ENCODE peak calls at places on chromosomes 1 and 21, in four cellular contexts. Y, E, G and L are unnamed samples.

GRCh38 chr1:66951513-66951912 is 26.7 kb downstream of the MIER1 start:
- DNase-seq in Y (no peak), E (no peak), G (no peak), L (no peak)

GRCh38 chr1:77170687-77171086 is 48.5 kb downstream of the PIGK start:
- DNase-seq in Y (no peak), E (no peak), G (no peak), L (no peak)

GRCh38 chr1:234871710-234872262 is 256.9 kb downstream of the TOMM20 start:
- DNase-seq in Y (no peak), E (no peak), G (no peak), L (no peak)

GRCh38 chr21:15057290-15057689 is 7.5 kb downstream of the NRIP1 start:
- DNase-seq in Y (no peak), E (no peak), G (no peak), L (no peak)

GRCh38 chr1:204307334-204307883 is 52.3 kb downstream of the PLEKHA6 start:
- DNase-seq in Y (no peak), E (no peak), G (no peak), L (no peak)

GRCh38 chr1:156717411-156717810 is 10.9 kb upstream of the METTL25B start:
- DNase-seq in Y (no peak), E (no peak), G (no peak), L (no peak)

GRCh38 chr1:11521605-11522399 is 42.8 kb downstream of the DISP3 start:
- DNase-seq in Y (no peak), E (no peak), G (no peak), L (no peak)

GRCh38 chr1:100306735-100307313 is 40.8 kb downstream of the RTCA start:
- DNase-seq in Y (no peak), E (no peak), G (no peak), L (no peak)

GRCh38 chr1:46224966-46225365 is 21.8 kb downstream of the LURAP1 start:
- DNase-seq in Y (no peak), E (no peak), G (no peak), L (no peak)

GRCh38 chr1:232033285-232033684 is 406.7 kb downstream of the DISC1 start:
- DNase-seq in Y (no peak), E (no peak), G (no peak), L (no peak)

GRCh38 chr1:145979746-145980435 is 15.4 kb downstream of the POLR3GL start:
- DNase-seq in Y (peak; percentile 49), E (no peak), G (peak; percentile 63), L (no peak)

GRCh38 chr1:221832617-221833016 is 90.7 kb upstream of the DUSP10 start:
- DNase-seq in Y (no peak), E (peak; percentile 91), G (no peak), L (no peak)

GRCh38 chr21:20737227-20737626 is 261.0 kb upstream of the NCAM2 start:
- DNase-seq in Y (no peak), E (no peak), G (no peak), L (no peak)

GRCh38 chr21:26120833-26121232 is 49.7 kb downstream of the APP start:
- DNase-seq in Y (no peak), E (peak; percentile 78), G (no peak), L (no peak)

GRCh38 chr1:230067441-230067870 is 418 bp downstream of the GALNT2 start:
- DNase-seq in Y (no peak), E (peak; percentile 58), G (peak; percentile 60), L (no peak)

GRCh38 chr1:125064481-125064880 is 3879.7 kb downstream of the SRGAP2C start:
- DNase-seq in Y (no peak), E (no peak), G (no peak), L (no peak)

GRCh38 chr1:21568006-21568746 is 59.0 kb downstream of the ALPL start:
- DNase-seq in Y (no peak), E (peak; percentile 50), G (peak; percentile 38), L (no peak)

GRCh38 chr1:160522136-160522535 is 919 bp downstream of the SLAMF6 start:
- DNase-seq in Y (no peak), E (no peak), G (no peak), L (no peak)

GRCh38 chr1:32876341-32877210 is 5.9 kb upstream of the FNDC5 start:
- DNase-seq in Y (no peak), E (peak; percentile 55), G (peak; percentile 72), L (peak; percentile 60)

GRCh38 chr1:155208656-155209372 is at the start of gene MTX1:
- DNase-seq in Y (no peak), E (peak; percentile 75), G (peak; percentile 96), L (peak; percentile 37)

GRCh38 chr1:95002657-95003432 is 69.9 kb downstream of the ALG14 start:
- DNase-seq in Y (no peak), E (no peak), G (no peak), L (no peak)

GRCh38 chr1:100051893-100052292 is 80.8 kb downstream of the SASS6 start:
- DNase-seq in Y (no peak), E (peak; percentile 36), G (no peak), L (no peak)

GRCh38 chr1:35876988-35877387 is 6.0 kb upstream of the AGO1 start:
- DNase-seq in Y (no peak), E (peak; percentile 28), G (no peak), L (no peak)

GRCh38 chr1:85019989-85020388 is 23.1 kb upstream of the MCOLN2 start:
- DNase-seq in Y (no peak), E (no peak), G (no peak), L (no peak)

GRCh38 chr1:85015826-85016225 is 18.9 kb upstream of the MCOLN2 start:
- DNase-seq in Y (no peak), E (no peak), G (no peak), L (no peak)
- H3K27ac ChIP-seq in Y (no peak overlapping the region), E (no peak overlapping the region), G (no peak overlapping the region), L (no peak overlapping the region)

GRCh38 chr1:151828931-151829330 is 2.7 kb downstream of the RORC start:
- DNase-seq in Y (no peak), E (peak; percentile 49), G (no peak), L (no peak)
- H3K27ac ChIP-seq in Y (no peak overlapping the region), E (peak overlapping the region; percentile 36), G (no peak overlapping the region), L (no peak overlapping the region)

GRCh38 chr1:207461649-207462048 is 7.5 kb downstream of the CR2 start:
- DNase-seq in Y (no peak), E (no peak), G (no peak), L (no peak)

GRCh38 chr1:207458409-207458808 is 4.3 kb downstream of the CR2 start:
- DNase-seq in Y (no peak), E (no peak), G (no peak), L (no peak)

GRCh38 chr1:207455183-207455754 is 1.1 kb downstream of the CR2 start:
- DNase-seq in Y (no peak), E (no peak), G (no peak), L (no peak)

GRCh38 chr1:207462535-207462934 is 8.4 kb downstream of the CR2 start:
- DNase-seq in Y (no peak), E (no peak), G (no peak), L (no peak)

DNA sequence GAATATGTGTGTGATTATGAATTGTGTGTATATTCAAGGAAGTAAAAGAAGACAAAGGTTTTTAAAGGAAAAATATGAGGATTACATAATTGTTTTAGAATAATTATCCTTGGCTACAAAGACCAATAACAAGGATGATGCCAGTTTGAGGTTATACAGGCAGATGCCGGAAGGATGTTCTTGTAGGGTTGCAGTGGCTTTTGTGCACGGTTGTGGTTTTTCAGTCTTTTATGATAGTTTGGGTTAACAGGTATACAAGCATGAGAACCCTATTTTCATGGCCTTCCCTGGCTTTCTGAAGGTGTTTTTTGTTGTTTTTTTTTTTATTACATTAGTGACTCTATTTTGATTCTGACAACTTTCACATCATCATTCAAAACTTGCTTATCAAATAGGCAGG is 4.9 kb downstream of the CR2 start:
- DNase-seq in Y (no peak), E (no peak), G (no peak), L (no peak)
- H3K27ac ChIP-seq in Y (no peak overlapping the region), E (no peak overlapping the region), G (no peak overlapping the region), L (no peak overlapping the region)

GRCh38 chr1:190847166-190847565 is 369.5 kb upstream of the BRINP3 start:
- DNase-seq in Y (no peak), E (no peak), G (no peak), L (no peak)

GRCh38 chr1:190852611-190853010 is 374.9 kb upstream of the BRINP3 start:
- DNase-seq in Y (no peak), E (no peak), G (no peak), L (no peak)

GRCh38 chr1:190849346-190849745 is 371.7 kb upstream of the BRINP3 start:
- DNase-seq in Y (no peak), E (no peak), G (no peak), L (no peak)
- H3K27ac ChIP-seq in Y (no peak overlapping the region), E (no peak overlapping the region), G (no peak overlapping the region), L (no peak overlapping the region)

GRCh38 chr1:83016354-83016753 is 982.6 kb downstream of the TTLL7 start:
- DNase-seq in Y (no peak), E (no peak), G (no peak), L (no peak)
- H3K27ac ChIP-seq in Y (no peak overlapping the region), E (no peak overlapping the region), G (no peak overlapping the region), L (no peak overlapping the region)

DNA sequence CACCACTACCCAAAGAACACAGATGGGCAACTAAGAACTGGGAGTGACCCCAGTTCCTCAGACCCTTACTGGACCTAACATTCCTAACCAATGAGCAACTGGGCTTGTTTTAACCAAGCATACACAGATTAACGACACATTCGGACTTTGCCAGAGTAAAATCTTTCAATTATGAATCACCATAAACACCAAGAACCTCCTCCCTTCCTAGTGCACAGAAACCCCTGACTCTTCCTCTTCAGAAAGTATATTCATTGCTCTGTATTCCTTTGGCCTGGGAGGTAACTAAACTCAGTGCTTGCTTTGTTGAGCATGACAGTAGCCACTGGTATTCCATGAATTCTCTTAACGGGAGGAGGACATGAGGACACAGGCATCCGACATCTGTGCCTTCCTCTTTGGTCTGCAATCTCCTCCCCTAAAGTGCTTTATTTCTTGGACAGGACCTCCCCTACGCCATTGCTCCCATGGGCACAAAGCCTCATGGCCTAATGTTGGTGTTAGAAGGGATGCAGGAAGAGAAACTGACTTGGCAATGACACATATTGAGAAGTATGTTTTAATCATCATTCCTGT is 42.7 kb downstream of the SEC16B start:
- DNase-seq in Y (no peak), E (peak; percentile 59), G (no peak), L (no peak)
- H3K27ac ChIP-seq in Y (no peak overlapping the region), E (peak overlapping the region; percentile 82), G (no peak overlapping the region), L (no peak overlapping the region)

DNA sequence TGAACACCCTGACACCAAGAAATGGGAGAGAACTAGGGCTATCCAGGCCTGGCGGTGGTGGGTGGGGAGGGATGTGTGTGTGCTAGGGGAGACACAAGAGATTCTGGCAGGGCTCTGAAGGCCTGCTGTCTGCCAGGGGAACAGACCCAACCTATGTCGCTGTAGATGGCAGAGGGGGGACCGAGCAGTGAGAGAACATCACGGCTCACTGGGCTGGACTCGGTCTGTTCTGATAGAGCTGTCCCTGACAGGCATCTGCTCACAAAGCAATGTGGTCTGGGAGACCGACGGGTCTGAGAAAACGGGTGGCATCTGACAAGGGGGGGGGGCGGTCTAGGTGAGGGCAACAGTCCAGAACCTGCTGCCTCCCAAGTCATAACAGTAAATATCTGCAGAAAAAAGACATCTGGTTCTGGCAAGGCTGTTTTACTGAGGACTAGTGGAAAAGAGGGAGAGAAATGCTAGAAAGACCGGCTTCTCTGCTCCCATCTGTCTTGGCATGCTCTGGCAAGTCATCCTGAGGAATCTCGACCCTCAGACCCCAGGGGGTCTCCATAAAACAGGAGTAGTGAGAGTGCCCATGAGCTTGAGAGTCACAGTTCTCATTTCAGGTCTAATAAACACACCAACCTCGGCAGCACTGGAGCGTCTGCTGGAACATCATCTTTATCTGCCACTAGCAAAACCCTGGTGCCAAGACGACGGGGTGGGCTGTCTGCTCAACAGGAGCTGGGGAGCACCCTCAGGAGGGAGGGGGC is 36.5 kb downstream of the SLC66A1 start:
- DNase-seq in Y (no peak), E (no peak), G (no peak), L (no peak)
- H3K27ac ChIP-seq in Y (no peak overlapping the region), E (peak overlapping the region; percentile 13), G (no peak overlapping the region), L (peak overlapping the region; percentile 31)